ENCODE peak calls at places on chromosomes 6 and 20, in four cellular contexts. One of them, this sample, is unnamed.

GRCh38 chr6:128209771-128210170 is 308.9 kb upstream of the THEMIS start:
- DNase-seq in keratinocyte: no peak
- DNase-seq in nephron progenitor cell: no peak
- DNase-seq in pancreas: no peak
- DNase-seq in this sample: no peak

GRCh38 chr6:49806145-49806544 is 19.1 kb upstream of the PGK2 start:
- DNase-seq in keratinocyte: no peak
- DNase-seq in nephron progenitor cell: no peak
- DNase-seq in pancreas: no peak
- DNase-seq in this sample: no peak

GRCh38 chr6:163354085-163354484 is 60.4 kb upstream of the QKI start:
- DNase-seq in keratinocyte: peak; percentile 9
- DNase-seq in nephron progenitor cell: no peak
- DNase-seq in pancreas: no peak
- DNase-seq in this sample: no peak

GRCh38 chr20:23350855-23351838 is 556 bp downstream of the NXT1 start:
- DNase-seq in keratinocyte: no peak
- DNase-seq in nephron progenitor cell: peak; percentile 59
- DNase-seq in pancreas: peak; percentile 79
- DNase-seq in this sample: peak; percentile 65

GRCh38 chr6:36501686-36502085 is 45.6 kb downstream of the STK38 start:
- DNase-seq in keratinocyte: no peak
- DNase-seq in nephron progenitor cell: no peak
- DNase-seq in pancreas: no peak
- DNase-seq in this sample: no peak

GRCh38 chr6:37072526-37072925 is 67.1 kb downstream of the FGD2 start:
- DNase-seq in keratinocyte: no peak
- DNase-seq in nephron progenitor cell: no peak
- DNase-seq in pancreas: no peak
- DNase-seq in this sample: no peak

GRCh38 chr6:127550403-127550802 is 26.6 kb upstream of the C6orf58 start:
- DNase-seq in keratinocyte: no peak
- DNase-seq in nephron progenitor cell: no peak
- DNase-seq in pancreas: no peak
- DNase-seq in this sample: no peak

GRCh38 chr20:10699506-10699905 is 25.7 kb upstream of the JAG1 start:
- DNase-seq in keratinocyte: no peak
- DNase-seq in nephron progenitor cell: no peak
- DNase-seq in pancreas: no peak
- DNase-seq in this sample: no peak

GRCh38 chr6:167699141-167700036 is 127.3 kb upstream of the AFDN start:
- DNase-seq in keratinocyte: no peak
- DNase-seq in nephron progenitor cell: no peak
- DNase-seq in pancreas: no peak
- DNase-seq in this sample: peak; percentile 61

GRCh38 chr20:33859157-33859695 is 48.1 kb downstream of the CHMP4B start:
- DNase-seq in keratinocyte: no peak
- DNase-seq in nephron progenitor cell: no peak
- DNase-seq in pancreas: no peak
- DNase-seq in this sample: no peak

GRCh38 chr6:98944598-98945011 is 3.1 kb downstream of the FBXL4 start:
- DNase-seq in keratinocyte: no peak
- DNase-seq in nephron progenitor cell: no peak
- DNase-seq in pancreas: no peak
- DNase-seq in this sample: no peak

GRCh38 chr6:119100115-119100514 is 21.7 kb upstream of the FAM184A start:
- DNase-seq in keratinocyte: no peak
- DNase-seq in nephron progenitor cell: no peak
- DNase-seq in pancreas: no peak
- DNase-seq in this sample: no peak

GRCh38 chr6:7587631-7588100 is 2.3 kb upstream of the SNRNP48 start:
- DNase-seq in keratinocyte: no peak
- DNase-seq in nephron progenitor cell: no peak
- DNase-seq in pancreas: no peak
- DNase-seq in this sample: no peak
- TF ChIP-seq CTCF in keratinocyte: no peak
- TF ChIP-seq CTCF in nephron progenitor cell: no peak
- TF ChIP-seq CTCF in pancreas: no peak
- TF ChIP-seq CTCF in this sample: no peak

GRCh38 chr20:62758226-62758912 is 37.9 kb upstream of the MRGBP start:
- DNase-seq in keratinocyte: no peak
- DNase-seq in nephron progenitor cell: no peak
- DNase-seq in pancreas: peak; percentile 23
- DNase-seq in this sample: no peak
- TF ChIP-seq CTCF in keratinocyte: no peak
- TF ChIP-seq CTCF in nephron progenitor cell: no peak
- TF ChIP-seq CTCF in pancreas: no peak
- TF ChIP-seq CTCF in this sample: no peak

DNA sequence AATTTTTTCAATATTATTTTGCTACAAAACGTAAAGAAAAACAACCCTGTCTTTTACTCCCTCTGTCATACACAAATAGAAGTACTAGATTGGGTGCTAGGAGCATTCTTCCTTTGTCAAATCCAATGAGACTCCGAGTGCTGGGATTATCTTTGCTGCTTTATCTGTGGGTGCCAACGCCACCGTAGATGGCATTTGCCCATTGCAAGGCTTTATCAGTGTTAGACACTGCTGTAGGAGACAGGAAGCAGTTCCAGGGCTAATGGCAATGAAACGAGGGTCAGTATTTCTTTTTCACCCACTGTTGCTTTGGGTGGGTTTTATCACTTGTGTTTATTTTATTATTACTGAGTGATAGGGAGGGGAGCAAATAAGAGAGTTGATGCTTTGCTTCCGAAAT is 87.0 kb upstream of the LAMP5 start:
- DNase-seq in keratinocyte: no peak
- DNase-seq in nephron progenitor cell: no peak
- DNase-seq in pancreas: no peak
- DNase-seq in this sample: no peak
- TF ChIP-seq CTCF in keratinocyte: no peak
- TF ChIP-seq CTCF in nephron progenitor cell: no peak
- TF ChIP-seq CTCF in pancreas: no peak
- TF ChIP-seq CTCF in this sample: no peak

GRCh38 chr6:44151348-44152108 is 7.1 kb upstream of the CAPN11 start:
- DNase-seq in keratinocyte: no peak
- DNase-seq in nephron progenitor cell: peak; percentile 92
- DNase-seq in pancreas: peak; percentile 92
- DNase-seq in this sample: peak; percentile 89
- TF ChIP-seq CTCF in keratinocyte: peak; percentile 98
- TF ChIP-seq CTCF in nephron progenitor cell: peak; percentile 100
- TF ChIP-seq CTCF in pancreas: peak; percentile 100
- TF ChIP-seq CTCF in this sample: peak; percentile 95

DNA sequence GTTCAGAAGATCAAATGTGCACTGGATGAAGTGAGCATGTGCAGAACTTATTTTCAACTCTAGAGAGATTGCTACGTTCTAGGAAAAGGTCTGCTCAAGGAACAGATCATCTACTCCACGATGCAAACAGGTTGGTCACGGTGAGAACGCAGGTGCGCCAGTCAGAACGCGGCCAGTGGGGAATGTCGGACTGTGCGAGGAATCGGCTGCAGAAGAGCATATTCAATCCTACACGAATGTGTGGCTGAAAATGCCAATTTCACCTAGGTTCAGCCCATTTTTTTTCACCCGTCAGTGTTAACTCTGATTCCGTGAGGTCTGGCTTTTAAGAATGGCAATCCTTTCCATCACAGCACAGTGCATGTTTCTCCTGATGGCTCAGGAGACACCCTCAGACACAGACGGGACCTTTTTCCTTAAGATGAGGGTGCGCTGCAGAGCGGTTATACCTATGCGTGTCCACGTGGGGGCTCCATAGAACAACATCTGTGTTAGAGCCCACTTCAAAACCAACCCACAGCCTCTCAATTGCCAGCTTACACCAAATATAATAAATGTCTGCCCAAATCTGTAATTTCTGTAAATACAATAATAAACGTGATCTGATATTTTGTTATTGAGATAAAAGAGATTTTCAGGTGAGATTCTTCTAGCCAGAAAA is 250.4 kb downstream of the FOXA2 start:
- DNase-seq in keratinocyte: no peak
- DNase-seq in nephron progenitor cell: peak; percentile 77
- DNase-seq in pancreas: peak; percentile 54
- DNase-seq in this sample: peak; percentile 68
- TF ChIP-seq CTCF in keratinocyte: peak; percentile 81
- TF ChIP-seq CTCF in nephron progenitor cell: peak; percentile 75
- TF ChIP-seq CTCF in pancreas: peak; percentile 71
- TF ChIP-seq CTCF in this sample: peak; percentile 52

GRCh38 chr6:138036111-138036510 is 71.1 kb downstream of the PERP start:
- DNase-seq in keratinocyte: no peak
- DNase-seq in nephron progenitor cell: no peak
- DNase-seq in pancreas: no peak
- DNase-seq in this sample: no peak
- TF ChIP-seq CTCF in keratinocyte: peak; percentile 58
- TF ChIP-seq CTCF in nephron progenitor cell: no peak
- TF ChIP-seq CTCF in pancreas: no peak
- TF ChIP-seq CTCF in this sample: no peak

GRCh38 chr20:51767018-51767866 is 948 bp downstream of the ATP9A start:
- DNase-seq in keratinocyte: peak; percentile 36
- DNase-seq in nephron progenitor cell: peak; percentile 77
- DNase-seq in pancreas: peak; percentile 96
- DNase-seq in this sample: peak; percentile 53
- TF ChIP-seq CTCF in keratinocyte: peak; percentile 12
- TF ChIP-seq CTCF in nephron progenitor cell: peak; percentile 44
- TF ChIP-seq CTCF in pancreas: no peak
- TF ChIP-seq CTCF in this sample: no peak

DNA sequence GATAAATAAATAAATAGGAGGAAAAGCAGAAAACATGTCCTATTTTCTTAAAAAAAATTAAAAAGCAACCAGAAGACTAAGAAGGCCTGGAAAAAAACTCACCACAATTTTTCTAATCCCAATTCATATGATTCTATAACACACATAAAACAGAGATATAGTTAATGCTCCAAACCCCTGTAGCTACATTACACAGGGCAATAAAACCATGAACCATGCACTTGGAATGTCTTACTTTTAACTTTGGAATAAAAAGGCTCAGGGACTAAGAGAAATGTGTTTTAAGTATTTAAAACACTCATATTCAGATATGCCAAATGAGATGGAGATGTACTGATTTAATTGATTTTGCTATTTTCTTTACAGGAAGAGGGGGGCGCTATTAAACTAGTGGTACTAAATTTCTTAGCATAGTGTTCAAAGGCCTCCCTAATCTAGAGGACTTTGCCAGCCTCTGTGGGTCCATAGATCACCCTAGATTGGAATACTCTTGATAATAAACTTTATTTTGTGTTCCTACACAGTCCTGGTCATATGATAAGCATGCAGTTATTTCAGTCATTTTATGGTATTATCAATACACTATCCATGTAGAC is 30.3 kb upstream of the GCM1 start:
- DNase-seq in keratinocyte: no peak
- DNase-seq in nephron progenitor cell: no peak
- DNase-seq in pancreas: no peak
- DNase-seq in this sample: no peak
- TF ChIP-seq CTCF in keratinocyte: no peak
- TF ChIP-seq CTCF in nephron progenitor cell: no peak
- TF ChIP-seq CTCF in pancreas: no peak
- TF ChIP-seq CTCF in this sample: peak; percentile 12

GRCh38 chr6:44003345-44004061 is 123.7 kb downstream of the MRPL14 start:
- DNase-seq in keratinocyte: no peak
- DNase-seq in nephron progenitor cell: no peak
- DNase-seq in pancreas: no peak
- DNase-seq in this sample: peak; percentile 68
- TF ChIP-seq CTCF in keratinocyte: no peak
- TF ChIP-seq CTCF in nephron progenitor cell: no peak
- TF ChIP-seq CTCF in pancreas: no peak
- TF ChIP-seq CTCF in this sample: no peak

GRCh38 chr20:45840700-45841198 is 7.2 kb downstream of the SNX21 start:
- DNase-seq in keratinocyte: no peak
- DNase-seq in nephron progenitor cell: no peak
- DNase-seq in pancreas: peak; percentile 68
- DNase-seq in this sample: no peak
- TF ChIP-seq CTCF in keratinocyte: no peak
- TF ChIP-seq CTCF in nephron progenitor cell: no peak
- TF ChIP-seq CTCF in pancreas: no peak
- TF ChIP-seq CTCF in this sample: no peak